ENCODE peak calls at places on chromosomes 2 and 18, in four cellular contexts. S, M, Y and B are unnamed samples.

GRCh38 chr2:240520143-240520973 is 37.4 kb downstream of the ANKMY1 start:
- DNase-seq in S (no peak), M (no peak), Y (no peak), B (no peak)

GRCh38 chr2:198056836-198057235 is 252.4 kb downstream of the PLCL1 start:
- DNase-seq in S (no peak), M (no peak), Y (no peak), B (no peak)

GRCh38 chr2:107337209-107337898 is 451.4 kb upstream of the ST6GAL2 start:
- DNase-seq in S (no peak), M (no peak), Y (no peak), B (no peak)

GRCh38 chr18:40897884-40898283 is 1057.2 kb upstream of the PIK3C3 start:
- DNase-seq in S (no peak), M (no peak), Y (no peak), B (no peak)

GRCh38 chr2:179677148-179677688 is 184.2 kb downstream of the ZNF385B start:
- DNase-seq in S (no peak), M (no peak), Y (no peak), B (no peak)

GRCh38 chr2:100178085-100178788 is 35.8 kb upstream of the AFF3 start:
- DNase-seq in S (peak), M (peak), Y (peak), B (no peak)

GRCh38 chr2:50395510-50396300 is 636.2 kb downstream of the NRXN1 start:
- DNase-seq in S (no peak), M (no peak), Y (no peak), B (no peak)

GRCh38 chr18:74748809-74749208 is 151.1 kb downstream of the ZNF407 start:
- DNase-seq in S (no peak), M (no peak), Y (no peak), B (no peak)

GRCh38 chr2:101793277-101793969 is 95.9 kb downstream of the MAP4K4 start:
- DNase-seq in S (peak), M (no peak), Y (no peak), B (no peak)

GRCh38 chr2:189337648-189338047 is 103.6 kb upstream of the WDR75 start:
- DNase-seq in S (no peak), M (no peak), Y (no peak), B (no peak)

GRCh38 chr2:1101011-1101410 is 150.4 kb downstream of the SNTG2 start:
- DNase-seq in S (no peak), M (no peak), Y (no peak), B (no peak)

GRCh38 chr2:226649871-226650660 is 149.6 kb downstream of the IRS1 start:
- DNase-seq in S (peak), M (peak), Y (no peak), B (peak)

GRCh38 chr2:133918141-133918540 is 335.7 kb upstream of the MGAT5 start:
- DNase-seq in S (no peak), M (no peak), Y (no peak), B (no peak)

GRCh38 chr2:149877913-149878312 is 290.3 kb upstream of the MMADHC start:
- DNase-seq in S (no peak), M (no peak), Y (no peak), B (no peak)

GRCh38 chr18:49814147-49814499 is 790 bp upstream of the ACAA2 start:
- DNase-seq in S (peak), M (no peak), Y (peak), B (peak)

GRCh38 chr2:132489150-132489549 is 72.5 kb downstream of the GPR39 start:
- DNase-seq in S (peak), M (no peak), Y (no peak), B (no peak)

GRCh38 chr2:239397856-239398470 is 2.9 kb downstream of the HDAC4 start:
- DNase-seq in S (no peak), M (no peak), Y (no peak), B (no peak)

GRCh38 chr2:160207271-160207670 is 7.2 kb upstream of the ITGB6 start:
- DNase-seq in S (no peak), M (no peak), Y (no peak), B (no peak)

GRCh38 chr2:36413218-36413617 is 57.6 kb downstream of the CRIM1 start:
- DNase-seq in S (no peak), M (no peak), Y (no peak), B (no peak)

GRCh38 chr18:46759885-46760284 is 3.0 kb upstream of the ST8SIA5 start:
- DNase-seq in S (peak), M (no peak), Y (no peak), B (no peak)

GRCh38 chr2:65374555-65374954 is 57.8 kb downstream of the SPRED2 start:
- DNase-seq in S (no peak), M (no peak), Y (no peak), B (no peak)

GRCh38 chr18:5568416-5568815 is 24.6 kb upstream of the EPB41L3 start:
- DNase-seq in S (no peak), M (no peak), Y (no peak), B (no peak)

GRCh38 chr18:48757906-48758305 is 192.9 kb downstream of the SMAD7 start:
- DNase-seq in S (no peak), M (no peak), Y (no peak), B (no peak)

GRCh38 chr2:128623776-128624424 is 305.2 kb upstream of the HS6ST1 start:
- DNase-seq in S (no peak), M (no peak), Y (no peak), B (no peak)

GRCh38 chr2:233451950-233452349 is 97.7 kb downstream of the DGKD start:
- DNase-seq in S (no peak), M (no peak), Y (peak), B (no peak)

GRCh38 chr18:35038881-35039491 is 2.2 kb upstream of the MAPRE2 start:
- DNase-seq in S (no peak), M (no peak), Y (no peak), B (no peak)

GRCh38 chr2:165810418-165810817 is 16.4 kb upstream of the GALNT3 start:
- DNase-seq in S (no peak), M (no peak), Y (no peak), B (no peak)

GRCh38 chr18:62242955-62243354 is 55.9 kb downstream of the RELCH start:
- DNase-seq in S (no peak), M (no peak), Y (no peak), B (no peak)

GRCh38 chr2:235008584-235009044 is 56.8 kb downstream of the SH3BP4 start:
- DNase-seq in S (no peak), M (peak), Y (no peak), B (no peak)

GRCh38 chr2:43459455-43459854 is 136.4 kb downstream of the THADA start:
- DNase-seq in S (no peak), M (no peak), Y (no peak), B (no peak)

GRCh38 chr2:181203412-181203811 is 223.0 kb downstream of the UBE2E3 start:
- DNase-seq in S (no peak), M (no peak), Y (no peak), B (no peak)

GRCh38 chr2:123958011-123958410 is 67.1 kb upstream of the CNTNAP5 start:
- DNase-seq in S (no peak), M (no peak), Y (no peak), B (no peak)

GRCh38 chr2:120771556-120772208 is 36.0 kb downstream of the GLI2 start:
- DNase-seq in S (no peak), M (no peak), Y (no peak), B (peak)

GRCh38 chr18:50377061-50377798 is 2.4 kb downstream of the SKA1 start:
- DNase-seq in S (no peak), M (no peak), Y (no peak), B (no peak)

GRCh38 chr2:141994066-141994465 is 136.8 kb downstream of the LRP1B start:
- DNase-seq in S (no peak), M (no peak), Y (no peak), B (no peak)

GRCh38 chr2:69559696-69560482 is 83.7 kb downstream of the AAK1 start:
- DNase-seq in S (no peak), M (no peak), Y (peak), B (no peak)

DNA sequence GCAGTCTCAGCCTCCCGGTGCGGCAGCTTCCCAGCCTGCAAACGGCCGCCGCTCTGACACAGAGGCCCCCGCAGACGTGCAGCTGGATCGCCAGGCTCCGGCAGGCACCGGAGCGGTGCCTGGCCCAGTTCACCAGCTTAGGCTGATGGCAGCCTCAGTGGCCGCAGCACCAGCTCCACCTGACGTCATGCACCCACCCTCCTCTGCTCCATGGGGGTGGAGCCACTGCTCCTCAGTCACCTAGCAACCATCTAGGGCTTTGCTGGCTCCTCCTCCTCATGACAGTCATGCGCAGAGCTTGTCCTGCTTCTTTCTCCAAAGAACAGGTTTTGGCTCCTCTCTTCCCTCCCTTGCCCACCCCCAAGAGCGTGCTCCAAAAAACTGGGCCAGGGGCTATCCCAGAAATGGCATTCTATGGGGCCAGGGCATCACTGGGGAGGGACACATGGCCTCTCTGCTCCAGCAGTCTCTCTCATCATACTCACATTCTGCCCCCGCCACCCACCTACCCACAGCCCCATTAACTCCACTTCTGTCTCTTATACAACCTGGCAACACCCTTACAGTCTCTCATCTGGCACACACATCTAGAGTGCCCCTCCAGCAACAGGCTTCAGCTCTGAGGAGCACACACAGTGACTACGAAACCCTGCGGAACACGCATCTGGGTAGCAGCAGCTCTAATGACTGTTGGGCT is 5.5 kb downstream of the DCTN1 start:
- DNase-seq in S (no peak), M (peak), Y (peak), B (no peak)
- TF ChIP-seq EP300 in S (no peak), M (no peak), Y (no peak), B (no peak)

DNA sequence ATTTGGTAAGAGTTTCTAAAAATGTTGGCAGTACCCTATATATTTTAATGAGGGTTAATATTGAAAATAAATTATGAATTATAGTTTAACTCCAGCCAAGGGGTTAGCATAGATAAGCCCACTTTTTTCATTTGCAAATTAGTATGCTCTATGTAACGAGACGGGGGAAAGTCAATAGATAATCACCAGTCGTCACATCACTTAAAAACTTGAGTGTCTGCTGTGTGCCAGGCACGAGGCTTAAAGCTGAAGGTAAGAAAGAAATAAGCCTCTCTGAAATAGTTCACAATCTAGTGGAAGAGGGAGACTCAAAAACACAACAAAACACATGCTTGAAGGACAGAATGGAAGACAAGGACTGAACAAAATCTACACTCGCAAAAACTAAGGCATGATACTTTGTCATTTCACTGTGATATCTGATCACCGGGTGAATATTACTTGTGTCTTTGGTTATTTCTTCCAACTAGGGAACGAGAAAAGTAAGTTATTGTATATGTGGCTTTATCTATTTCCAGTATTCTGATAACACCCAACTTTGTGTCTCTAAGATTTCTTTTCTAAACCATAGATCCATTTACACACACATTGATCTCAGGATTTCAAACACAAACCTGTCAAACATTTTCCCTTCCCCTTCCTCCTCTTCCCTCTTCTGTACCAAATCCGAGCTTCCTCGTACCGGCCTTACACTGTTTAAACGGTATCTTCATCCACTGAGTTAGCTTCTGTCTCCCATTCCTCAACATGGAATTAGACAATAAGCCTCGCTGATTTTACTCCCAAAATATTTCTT is 199.1 kb downstream of the PIEZO2 start:
- DNase-seq in S (no peak), M (no peak), Y (no peak), B (no peak)
- TF ChIP-seq POLR2AphosphoS5 in S (no peak), M (no peak), Y (no peak), B (no peak)

DNA sequence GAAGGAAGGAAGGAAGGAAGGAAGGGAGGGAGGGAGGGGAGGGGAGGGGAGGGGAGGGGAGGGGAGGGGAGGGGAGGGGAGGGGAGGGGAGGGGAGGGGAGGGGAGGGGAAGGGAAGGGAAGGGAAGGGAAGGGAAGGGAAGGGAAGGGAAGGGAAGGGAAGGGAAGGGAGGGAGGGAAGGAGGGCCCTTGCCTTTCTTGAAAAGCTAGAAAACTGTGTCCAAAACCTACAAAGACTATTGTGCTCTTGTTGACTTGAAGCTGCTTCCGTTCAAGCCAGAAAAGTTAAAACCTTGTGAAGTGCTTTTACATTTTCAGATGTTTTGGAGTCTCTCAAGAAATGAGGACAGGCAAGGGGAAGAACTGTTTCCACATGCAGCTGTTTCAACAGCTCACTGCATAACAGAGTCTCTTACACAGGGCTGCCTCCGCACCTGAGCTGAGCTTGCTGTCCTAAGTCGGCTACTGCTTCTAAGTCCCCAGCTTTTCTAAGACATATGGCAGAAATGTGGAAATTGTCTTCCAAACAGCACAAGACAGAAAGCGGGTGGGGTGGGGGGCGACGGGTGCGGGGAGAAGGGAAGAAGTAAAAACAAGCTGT is 46.1 kb downstream of the BCL11A start:
- DNase-seq in S (no peak), M (no peak), Y (no peak), B (no peak)
- H3K27ac ChIP-seq in S (no peak), M (no peak), Y (no peak), B (peak)

GRCh38 chr2:41932241-41933034 is 115.4 kb upstream of the PKDCC start:
- DNase-seq in S (peak), M (peak), Y (peak), B (peak)

GRCh38 chr2:41934323-41935003 is 113.4 kb upstream of the PKDCC start:
- DNase-seq in S (no peak), M (no peak), Y (peak), B (no peak)

GRCh38 chr2:41933035-41933429 is 114.8 kb upstream of the PKDCC start:
- DNase-seq in S (no peak), M (no peak), Y (no peak), B (no peak)

GRCh38 chr2:41935004-41935401 is 112.8 kb upstream of the PKDCC start:
- DNase-seq in S (no peak), M (no peak), Y (no peak), B (no peak)

DNA sequence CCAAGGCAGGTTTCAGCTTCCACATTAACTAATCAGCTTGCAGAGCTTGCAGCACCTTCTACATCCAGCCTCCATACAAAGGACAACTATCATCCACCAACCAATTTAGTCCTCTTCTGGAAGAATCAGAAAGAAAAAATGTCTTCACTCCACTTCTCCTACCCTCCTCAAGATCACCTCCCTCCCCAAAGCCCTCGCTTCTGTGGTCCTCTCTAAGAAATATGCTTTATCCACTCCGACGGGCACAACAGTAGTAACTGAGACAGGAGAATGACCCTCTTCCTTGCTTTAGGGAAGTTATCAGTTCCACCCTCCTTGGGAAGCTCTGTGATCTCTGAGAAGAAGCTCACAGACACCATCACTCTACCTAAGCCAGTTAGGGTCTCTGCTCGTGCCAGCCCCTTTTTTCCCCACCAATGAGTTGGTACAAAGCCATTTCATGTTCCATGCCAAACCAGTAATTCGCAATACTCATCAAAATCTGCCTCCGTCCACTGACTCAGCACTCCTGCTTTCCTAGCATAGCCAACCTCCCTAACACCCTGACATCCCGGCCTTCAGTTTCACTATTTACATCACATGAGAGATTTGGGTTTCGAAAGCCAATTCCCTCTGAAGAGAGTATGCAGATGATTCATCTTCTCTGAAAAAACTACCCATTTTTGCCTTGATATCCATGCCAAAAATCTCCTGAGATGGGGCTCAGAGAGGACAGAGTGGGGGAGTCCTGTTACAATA is 114.1 kb upstream of the PKDCC start:
- DNase-seq in S (no peak), M (no peak), Y (no peak), B (no peak)
- TF ChIP-seq EP300 in S (no peak), M (no peak), Y (no peak), B (no peak)

DNA sequence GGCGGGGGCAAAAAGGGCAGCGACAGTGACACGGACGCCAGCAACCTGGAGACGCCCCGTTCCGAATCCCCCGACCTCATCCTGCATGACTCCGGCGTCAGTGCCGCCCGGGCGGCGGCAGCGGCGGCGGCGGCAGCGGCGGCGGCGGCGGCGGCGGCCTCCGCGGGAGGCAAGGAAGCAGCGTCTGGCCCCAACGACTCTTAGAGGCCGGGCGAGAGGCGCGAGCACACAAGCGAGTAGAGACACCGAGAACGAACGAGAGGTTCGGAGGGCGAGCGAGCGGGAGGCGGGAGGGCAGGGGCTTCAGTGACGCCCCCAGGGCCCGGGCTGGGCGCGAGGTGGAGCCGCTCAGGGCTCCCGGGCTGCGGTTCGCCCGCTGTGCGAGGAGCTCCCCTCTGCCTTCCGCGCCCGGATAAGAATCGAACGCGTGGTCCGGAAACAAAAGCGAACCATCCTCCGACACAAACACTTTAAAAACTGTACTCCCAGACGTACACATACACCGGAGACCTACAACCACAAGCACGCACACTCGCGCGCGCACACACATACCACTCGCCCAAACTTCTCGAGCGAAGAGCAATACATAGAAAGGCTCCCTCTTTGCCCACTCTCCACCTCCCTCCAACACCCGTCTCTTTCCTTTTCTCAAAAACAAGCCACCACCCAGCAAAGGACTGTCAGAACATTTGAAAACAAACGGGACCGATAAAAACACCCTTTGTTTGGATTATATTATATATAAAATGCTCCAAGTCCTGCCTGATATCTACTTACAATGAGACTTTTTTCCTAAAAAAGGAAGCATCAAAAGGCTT is 2.8 kb downstream of the SP9 start:
- DNase-seq in S (no peak), M (no peak), Y (peak), B (no peak)
- TF ChIP-seq POLR2AphosphoS5 in S (peak), M (no peak), Y (no peak), B (no peak)